ENCODE peak calls at places on chromosomes 3 and 15, in four cellular contexts. I, C, G and W are unnamed samples.

GRCh38 chr3:53192608-53193007 is 31.6 kb downstream of the PRKCD start:
- DNase-seq in I (no peak), C (no peak), G (no peak), W (no peak)

GRCh38 chr3:118554148-118554819 is 480.4 kb downstream of the IGSF11 start:
- DNase-seq in I (no peak), C (no peak), G (no peak), W (no peak)

GRCh38 chr3:32018723-32019564 is 37.4 kb downstream of the ZNF860 start:
- DNase-seq in I (no peak), C (no peak), G (peak; percentile 13), W (no peak)

GRCh38 chr3:158794936-158795518 is 6.8 kb upstream of the MFSD1 start:
- DNase-seq in I (no peak), C (no peak), G (no peak), W (no peak)

GRCh38 chr3:99394831-99395733 is 243.3 kb upstream of the COL8A1 start:
- DNase-seq in I (no peak), C (no peak), G (no peak), W (no peak)

GRCh38 chr15:89371145-89372044 is 36.8 kb upstream of the POLG start:
- DNase-seq in I (no peak), C (no peak), G (peak; percentile 28), W (no peak)

GRCh38 chr3:171159024-171159821 is 132.7 kb upstream of the SLC2A2 start:
- DNase-seq in I (no peak), C (no peak), G (no peak), W (no peak)

GRCh38 chr15:72861511-72861910 is 78.0 kb upstream of the ADPGK start:
- DNase-seq in I (no peak), C (no peak), G (no peak), W (no peak)

GRCh38 chr3:126264381-126264780 is 84.0 kb upstream of the ALDH1L1 start:
- DNase-seq in I (no peak), C (no peak), G (no peak), W (no peak)

GRCh38 chr3:195546130-195546560 is 3.0 kb upstream of the PPP1R2 start:
- DNase-seq in I (no peak), C (no peak), G (peak; percentile 96), W (no peak)

GRCh38 chr3:124859025-124859424 is 28.1 kb downstream of the ITGB5 start:
- DNase-seq in I (no peak), C (no peak), G (no peak), W (no peak)

GRCh38 chr3:32423534-32423933 is 31.9 kb downstream of the CMTM7 start:
- DNase-seq in I (no peak), C (no peak), G (no peak), W (no peak)

GRCh38 chr15:67850336-67850735 is 10.5 kb upstream of the RNU6-1 start:
- DNase-seq in I (no peak), C (no peak), G (no peak), W (no peak)

GRCh38 chr3:143222505-143222904 is 102.9 kb downstream of the CHST2 start:
- DNase-seq in I (no peak), C (no peak), G (peak; percentile 3), W (no peak)

GRCh38 chr15:67415186-67415585 is 105.7 kb upstream of the C15orf61 start:
- DNase-seq in I (no peak), C (no peak), G (no peak), W (no peak)

GRCh38 chr3:122689587-122689986 is 8.9 kb downstream of the PARP14 start:
- DNase-seq in I (no peak), C (no peak), G (no peak), W (no peak)

GRCh38 chr15:80059786-80060489 is 462 bp downstream of the ZFAND6 start:
- DNase-seq in I (no peak), C (no peak), G (peak; percentile 68), W (no peak)

GRCh38 chr15:57146394-57147140 is 228.1 kb downstream of the TCF12 start:
- DNase-seq in I (no peak), C (no peak), G (peak; percentile 25), W (no peak)

GRCh38 chr3:58608648-58609047 is 31.5 kb upstream of the FAM107A start:
- DNase-seq in I (peak; percentile 82), C (no peak), G (no peak), W (no peak)

GRCh38 chr3:196569003-196569516 is 600 bp downstream of the FBXO45 start:
- DNase-seq in I (peak; percentile 56), C (peak; percentile 39), G (peak; percentile 57), W (peak; percentile 74)

GRCh38 chr15:31391687-31392671 is 65.3 kb downstream of the KLF13 start:
- DNase-seq in I (peak; percentile 94), C (peak; percentile 79), G (peak; percentile 85), W (peak; percentile 95)

GRCh38 chr3:179734497-179735281 is 81.8 kb downstream of the USP13 start:
- DNase-seq in I (no peak), C (no peak), G (no peak), W (no peak)

GRCh38 chr3:8204846-8205624 is 296.6 kb upstream of the LMCD1 start:
- DNase-seq in I (no peak), C (no peak), G (no peak), W (no peak)

GRCh38 chr15:100902436-100903190 is 16.5 kb upstream of the LRRK1 start:
- DNase-seq in I (peak; percentile 82), C (no peak), G (peak; percentile 84), W (peak; percentile 78)